ENCODE peak calls at places on chromosomes 4 and X, in four cellular contexts. D is HepG2, R is GM12878, L is H1. W is an unnamed sample.

GRCh38 chr4:27278615-27279014 is 418.0 kb downstream of the STIM2 start:
- DNase-seq in D (peak; percentile 4), R (no peak), L (no peak), W (peak; percentile 52)

GRCh38 chr4:31089815-31090214 is 369.6 kb downstream of the PCDH7 start:
- DNase-seq in D (no peak), R (no peak), L (no peak), W (no peak)

GRCh38 chr4:84379881-84380618 is 119.0 kb downstream of the NKX6-1 start:
- DNase-seq in D (no peak), R (no peak), L (no peak), W (no peak)

GRCh38 chr4:105550641-105551040 is 1.8 kb upstream of the ARHGEF38 start:
- DNase-seq in D (no peak), R (no peak), L (no peak), W (no peak)

GRCh38 chr4:55864577-55865223 is 11.3 kb downstream of the EXOC1 start:
- DNase-seq in D (no peak), R (no peak), L (no peak), W (no peak)

GRCh38 chr4:180542445-180543100 is 1700.6 kb upstream of the TENM3 start:
- DNase-seq in D (no peak), R (no peak), L (no peak), W (no peak)

GRCh38 chr4:168978001-168978700 is 31.9 kb downstream of the CBR4 start:
- DNase-seq in D (peak; percentile 38), R (no peak), L (no peak), W (no peak)

GRCh38 chr4:184668511-184669114 is 19.1 kb downstream of the PRIMPOL start:
- DNase-seq in D (no peak), R (no peak), L (no peak), W (no peak)

GRCh38 chr4:82787342-82787741 is 11.3 kb downstream of the SCD5 start:
- DNase-seq in D (no peak), R (no peak), L (no peak), W (no peak)

GRCh38 chr4:121777625-121778024 is 12.7 kb upstream of the SMIM43 start:
- DNase-seq in D (no peak), R (no peak), L (no peak), W (no peak)

GRCh38 chrX:140163376-140164159 is 198.2 kb upstream of the CXorf66 start:
- DNase-seq in D (no peak), R (no peak), L (no peak), W (no peak)

GRCh38 chr4:26192921-26193894 is 127.6 kb upstream of the RBPJ start:
- DNase-seq in D (no peak), R (no peak), L (no peak), W (no peak)

GRCh38 chrX:71558920-71559319 is 19.3 kb upstream of the GCNA start:
- DNase-seq in D (no peak), R (no peak), L (no peak), W (no peak)

GRCh38 chr4:158211288-158211687 is 1.0 kb downstream of the TMEM144 start:
- DNase-seq in D (peak; percentile 37), R (no peak), L (no peak), W (no peak)

GRCh38 chrX:2677764-2678163 is 13.3 kb upstream of the CD99 start:
- DNase-seq in D (no peak), R (no peak), L (no peak), W (no peak)

GRCh38 chr4:163649557-163650091 is 155.1 kb downstream of the TMA16 start:
- DNase-seq in D (no peak), R (no peak), L (no peak), W (no peak)

GRCh38 chrX:54786972-54787371 is 11.1 kb downstream of the ITIH6 start:
- DNase-seq in D (no peak), R (no peak), L (no peak), W (no peak)

GRCh38 chr4:160848901-160849735 is 1314.7 kb downstream of the FSTL5 start:
- DNase-seq in D (no peak), R (no peak), L (no peak), W (no peak)

GRCh38 chrX:107485019-107485418 is 35.6 kb downstream of the FRMPD3 start:
- DNase-seq in D (no peak), R (no peak), L (no peak), W (no peak)

GRCh38 chr4:38223801-38224236 is 263.6 kb downstream of the PTTG2 start:
- DNase-seq in D (peak; percentile 81), R (no peak), L (no peak), W (no peak)

GRCh38 chrX:116490091-116490490 is 27.3 kb upstream of the CT83 start:
- DNase-seq in D (no peak), R (no peak), L (no peak), W (no peak)

GRCh38 chrX:4322916-4323315 is 609.5 kb upstream of the PRKX start:
- DNase-seq in D (no peak), R (no peak), L (no peak), W (no peak)

GRCh38 chrX:136028383-136028984 is 43.2 kb downstream of the SLC9A6 start:
- DNase-seq in D (peak; percentile 23), R (no peak), L (no peak), W (peak; percentile 11)

GRCh38 chr4:152713951-152714705 is 34.3 kb upstream of the TMEM154 start:
- DNase-seq in D (no peak), R (no peak), L (no peak), W (no peak)

GRCh38 chr4:73341454-73341853 is 62.6 kb upstream of the ALB start:
- DNase-seq in D (peak; percentile 85), R (peak; percentile 16), L (no peak), W (peak; percentile 44)

GRCh38 chrX:81377329-81377728 is 175.4 kb downstream of the SH3BGRL start:
- DNase-seq in D (peak; percentile 0), R (no peak), L (no peak), W (peak; percentile 11)

GRCh38 chrX:115460565-115460888 is 100.4 kb upstream of the PLS3 start:
- DNase-seq in D (no peak), R (no peak), L (no peak), W (no peak)

GRCh38 chr4:954211-955020 is 19.0 kb downstream of the DGKQ start:
- DNase-seq in D (no peak), R (no peak), L (no peak), W (no peak)

GRCh38 chr4:74523076-74523475 is 78.1 kb downstream of the AREG start:
- DNase-seq in D (no peak), R (no peak), L (no peak), W (no peak)

GRCh38 chrX:39946822-39947221 is 150.9 kb downstream of the BCOR start:
- DNase-seq in D (no peak), R (no peak), L (no peak), W (no peak)

GRCh38 chr4:36651253-36651652 is 369.8 kb downstream of the DTHD1 start:
- DNase-seq in D (no peak), R (peak; percentile 79), L (no peak), W (no peak)

GRCh38 chrX:154733072-154733425 is 17.8 kb downstream of the GAB3 start:
- DNase-seq in D (no peak), R (no peak), L (no peak), W (no peak)

GRCh38 chrX:94492541-94492940 is 818.5 kb downstream of the FAM133A start:
- DNase-seq in D (no peak), R (no peak), L (peak; percentile 33), W (no peak)

GRCh38 chr4:123262080-123262479 is 134.5 kb upstream of the SPRY1 start:
- DNase-seq in D (no peak), R (no peak), L (no peak), W (no peak)

GRCh38 chrX:47180346-47180745 is 13.3 kb upstream of the UBA1 start:
- DNase-seq in D (no peak), R (no peak), L (no peak), W (no peak)

GRCh38 chrX:8484360-8484759 is 19.7 kb downstream of the VCX3B start:
- DNase-seq in D (no peak), R (no peak), L (no peak), W (no peak)

GRCh38 chrX:23503835-23504539 is 163.3 kb upstream of the PRDX4 start:
- DNase-seq in D (peak; percentile 15), R (no peak), L (no peak), W (no peak)

GRCh38 chr4:105060628-105061027 is 86.0 kb upstream of the TET2 start:
- DNase-seq in D (no peak), R (peak; percentile 98), L (no peak), W (no peak)

GRCh38 chrX:44906041-44906440 is 33.1 kb downstream of the KDM6A start:
- DNase-seq in D (no peak), R (no peak), L (no peak), W (no peak)
- TF ChIP-seq ZNF274 in D (no peak), R (no peak), L (no peak), W (no peak)

GRCh38 chrX:102658551-102658950 is 7.3 kb downstream of the GPRASP1 start:
- DNase-seq in D (peak; percentile 65), R (no peak), L (no peak), W (no peak)

GRCh38 chrX:102654696-102655095 is 3.4 kb downstream of the GPRASP1 start:
- DNase-seq in D (no peak), R (no peak), L (no peak), W (no peak)

DNA sequence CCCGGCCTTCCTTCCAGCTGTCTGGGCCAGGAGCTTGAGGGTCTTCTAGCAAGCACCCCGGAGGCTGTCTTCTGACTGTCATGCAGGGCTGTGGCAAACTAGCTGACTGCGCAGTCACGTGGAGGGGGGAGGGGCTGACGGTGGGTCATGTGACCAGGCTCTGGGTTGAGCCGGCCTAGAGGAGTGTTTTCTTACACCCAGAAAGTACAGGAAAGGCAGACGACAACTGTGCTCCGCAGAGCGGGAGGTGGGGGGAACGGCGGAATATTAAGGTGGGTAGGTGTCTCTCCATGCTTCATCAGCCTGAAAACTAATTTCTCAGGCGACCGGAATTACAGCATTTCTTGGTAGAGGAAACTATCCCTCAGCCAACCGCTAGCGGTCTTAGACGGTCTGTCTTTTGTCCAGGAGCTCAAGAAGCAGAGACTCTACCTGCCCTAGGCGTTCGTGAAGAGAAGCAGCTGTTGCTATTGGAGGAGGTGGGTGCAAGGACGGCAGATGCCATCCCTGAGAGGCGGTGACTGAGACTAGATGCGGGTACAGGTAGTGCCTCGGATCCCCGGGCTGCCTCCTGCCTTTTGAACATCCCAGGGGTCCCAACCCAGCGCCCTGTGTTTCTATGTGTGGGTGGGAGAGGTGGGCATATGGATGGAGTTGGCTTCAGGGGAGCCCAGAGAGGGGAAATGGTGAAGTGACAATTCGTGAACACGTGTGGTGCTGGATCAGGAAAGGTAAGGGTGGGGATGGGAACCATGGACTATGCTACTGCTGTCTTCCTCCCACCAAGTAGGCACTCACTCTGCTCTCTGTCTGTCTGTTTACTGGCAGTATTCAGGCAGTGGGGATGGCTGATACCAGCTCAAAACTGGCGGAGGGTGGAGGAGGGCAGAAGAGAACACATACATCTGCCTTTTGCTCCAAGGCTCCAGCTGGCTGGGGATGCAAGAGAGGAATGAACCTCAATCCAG is 8.8 kb downstream of the GPRASP1 start:
- DNase-seq in D (peak; percentile 52), R (peak; percentile 28), L (no peak), W (peak; percentile 67)
- TF ChIP-seq SUZ12 in D (no peak), R (no peak), L (no peak), W (no peak)

DNA sequence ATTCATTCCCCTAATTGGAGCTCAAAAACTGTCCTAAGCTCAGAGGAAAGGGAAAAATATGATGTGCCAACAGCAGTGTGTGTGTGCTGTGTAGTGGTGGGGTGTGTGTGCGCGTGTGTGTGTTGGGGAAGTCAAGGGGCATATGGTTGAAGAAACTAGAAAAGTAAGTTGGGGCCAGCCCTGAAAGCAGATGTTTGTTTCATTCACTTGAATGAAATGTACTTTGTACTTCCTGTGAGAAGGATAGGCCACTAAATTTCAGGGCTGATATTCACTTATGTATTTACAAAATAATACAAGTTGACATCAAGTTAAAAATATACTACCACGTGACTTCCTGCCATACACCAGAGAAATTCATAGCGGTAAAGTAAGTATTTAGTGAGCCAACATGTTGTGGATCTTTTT is 151.3 kb upstream of the JADE1 start:
- DNase-seq in D (no peak), R (peak; percentile 11), L (no peak), W (no peak)
- H3K4me1 ChIP-seq in D (peaks cover 8% of the 10 kb centered on the region), R (peaks cover 4% of the 10 kb centered on the region), L (peaks cover 4% of the 10 kb centered on the region), W (no peaks in the 10 kb centered on the region)

GRCh38 chr4:167424338-167425256 is 190.3 kb upstream of the SPOCK3 start:
- DNase-seq in D (no peak), R (no peak), L (no peak), W (no peak)
- TF ChIP-seq ZNF274 in D (no peak), R (no peak), L (no peak), W (no peak)

W was measured in NT2/D1.